ENCODE peak calls at places on chromosomes 6 and 20, in five cellular contexts. T is H1, X is transverse colon, W is tibial nerve, M is upper lobe of left lung. O is an unnamed sample. For H3K36me3, the result is how much of the 10 kb centered on the place peaks cover.

GRCh38 chr20:50655325-50655880 is 35.9 kb downstream of the RIPOR3 start:
- DNase-seq in X (peak), T (no peak), W (peak), M (no peak), O (no peak)

GRCh38 chr6:156943167-156943566 is 166.0 kb downstream of the ARID1B start:
- DNase-seq in M (no peak), W (no peak), X (no peak), T (no peak), O (no peak)

GRCh38 chr20:40997116-40997515 is 31.5 kb upstream of the TOP1 start:
- DNase-seq in W (no peak), X (no peak), T (peak), M (no peak), O (peak)

GRCh38 chr6:37021356-37022129 is 16.1 kb downstream of the FGD2 start:
- DNase-seq in M (no peak), T (no peak), W (no peak), X (peak), O (no peak)

GRCh38 chr20:2289475-2289874 is 6.3 kb upstream of the TGM3 start:
- DNase-seq in W (no peak), X (no peak), M (no peak), T (no peak), O (no peak)

GRCh38 chr6:125558907-125559306 is 190.5 kb upstream of the HEY2 start:
- DNase-seq in M (no peak), T (no peak), W (no peak), X (no peak), O (no peak)

GRCh38 chr20:38764563-38765355 is 16.5 kb downstream of the ACTR5 start:
- DNase-seq in X (no peak), W (no peak), M (no peak), T (no peak), O (no peak)

GRCh38 chr6:51025082-51025777 is 206.6 kb downstream of the TFAP2B start:
- DNase-seq in M (no peak), X (no peak), W (no peak), T (no peak), O (no peak)

GRCh38 chr6:54014440-54014839 is 96.8 kb upstream of the MLIP start:
- DNase-seq in X (no peak), T (no peak), M (no peak), W (no peak), O (no peak)

GRCh38 chr20:59829415-59830106 is 103.9 kb downstream of the SYCP2 start:
- DNase-seq in W (no peak), X (no peak), M (peak), T (peak), O (peak)

GRCh38 chr6:77373955-77374354 is 89.3 kb downstream of the HTR1B start:
- DNase-seq in X (no peak), T (no peak), M (no peak), W (no peak), O (no peak)

GRCh38 chr20:11032611-11033010 is 358.8 kb upstream of the JAG1 start:
- DNase-seq in M (no peak), T (no peak), X (no peak), W (no peak), O (no peak)

GRCh38 chr6:90194371-90194841 is 102.2 kb downstream of the BACH2 start:
- DNase-seq in W (no peak), T (no peak), M (no peak), X (no peak), O (no peak)

GRCh38 chr6:166635146-166635545 is 8.1 kb upstream of the RPS6KA2 start:
- DNase-seq in W (no peak), M (no peak), T (no peak), X (no peak), O (no peak)

GRCh38 chr6:146997062-146997461 is 207.2 kb upstream of the STXBP5 start:
- DNase-seq in X (no peak), T (no peak), M (no peak), W (no peak), O (no peak)

GRCh38 chr20:62179162-62179504 is 3.7 kb upstream of the MTG2 start:
- DNase-seq in X (no peak), T (no peak), W (no peak), M (no peak), O (no peak)

GRCh38 chr6:106626485-106626884 is 2.8 kb downstream of the RTN4IP1 start:
- DNase-seq in X (no peak), T (no peak), W (no peak), M (no peak), O (no peak)

GRCh38 chr6:14709066-14709670 is 536.7 kb upstream of the JARID2 start:
- DNase-seq in T (no peak), X (no peak), W (no peak), M (no peak), O (no peak)

GRCh38 chr6:105080279-105080678 is 99.5 kb downstream of the POPDC3 start:
- DNase-seq in T (no peak), M (no peak), X (no peak), W (no peak), O (no peak)

GRCh38 chr6:13813621-13814175 is 659 bp downstream of the MCUR1 start:
- DNase-seq in W (no peak), T (no peak), X (peak), M (peak), O (no peak)

GRCh38 chr6:104789770-104790190 is 69.9 kb downstream of the HACE1 start:
- DNase-seq in M (no peak), T (no peak), X (no peak), W (no peak), O (no peak)

GRCh38 chr6:105174512-105174911 is 5.3 kb downstream of the POPDC3 start:
- DNase-seq in T (no peak), X (no peak), M (no peak), W (no peak), O (no peak)

GRCh38 chr6:133896344-133896721 is 7.4 kb downstream of the TCF21 start:
- DNase-seq in T (no peak), M (no peak), W (no peak), X (no peak), O (no peak)

GRCh38 chr20:33158637-33159385 is 9.1 kb upstream of the BPIFA2 start:
- DNase-seq in X (no peak), M (no peak), T (no peak), W (no peak), O (no peak)

GRCh38 chr6:16450821-16451220 is 212.4 kb downstream of the GMPR start:
- DNase-seq in W (no peak), T (no peak), M (no peak), X (no peak), O (no peak)

GRCh38 chr6:30626484-30627366 is at the start of gene ATAT1:
- DNase-seq in W (peak), M (peak), T (peak), X (peak), O (peak)

GRCh38 chr20:63177134-63177784 is 38.7 kb downstream of the YTHDF1 start:
- DNase-seq in W (no peak), T (peak), X (no peak), M (no peak), O (no peak)

GRCh38 chr6:63267046-63267445 is 52.7 kb downstream of the LGSN start:
- DNase-seq in M (no peak), W (no peak), T (no peak), X (no peak), O (no peak)

GRCh38 chr6:128438311-128438916 is 82.0 kb downstream of the PTPRK start:
- DNase-seq in T (no peak), X (no peak), W (no peak), M (no peak), O (no peak)

GRCh38 chr6:166370489-166370888 is 12.3 kb downstream of the MPC1 start:
- DNase-seq in T (no peak), X (no peak), W (no peak), M (no peak), O (no peak)

GRCh38 chr20:44129996-44130718 is 56.8 kb downstream of the JPH2 start:
- DNase-seq in M (no peak), T (no peak), W (no peak), X (no peak), O (no peak)

GRCh38 chr6:1387632-1388031 is 1.7 kb upstream of the FOXF2 start:
- DNase-seq in X (no peak), T (no peak), M (no peak), W (no peak), O (no peak)

GRCh38 chr6:34930221-34930620 is 41.2 kb downstream of the ANKS1A start:
- DNase-seq in M (no peak), X (no peak), T (no peak), W (no peak), O (no peak)
- TF ChIP-seq EP300 in M (no peak), X (no peak), T (no peak), W (no peak), O (no peak)

DNA sequence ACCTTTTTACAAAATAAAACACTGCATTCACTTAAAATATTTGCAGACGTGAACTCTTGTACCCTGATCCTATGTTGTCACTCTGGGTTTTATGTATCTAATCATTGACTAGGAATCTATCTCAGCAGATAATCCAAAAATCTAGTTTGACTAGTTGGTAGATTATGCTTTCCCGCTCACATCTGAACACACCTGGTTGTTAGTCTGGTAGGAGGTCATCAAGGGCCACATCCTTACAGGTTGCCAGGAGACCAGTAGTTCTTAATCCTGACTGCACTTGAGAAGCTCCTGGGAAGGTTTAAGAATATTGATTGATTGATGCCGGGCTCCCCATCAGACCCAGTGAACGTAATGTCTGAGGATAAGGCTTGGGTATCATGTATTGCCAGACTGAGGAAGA is 104.4 kb downstream of the MTHFD1L start:
- DNase-seq in W (no peak), X (no peak), T (no peak), M (no peak), O (no peak)
- H3K36me3 ChIP-seq in W (under half), X (under half), T (under half), M (under half), O (under half)

DNA sequence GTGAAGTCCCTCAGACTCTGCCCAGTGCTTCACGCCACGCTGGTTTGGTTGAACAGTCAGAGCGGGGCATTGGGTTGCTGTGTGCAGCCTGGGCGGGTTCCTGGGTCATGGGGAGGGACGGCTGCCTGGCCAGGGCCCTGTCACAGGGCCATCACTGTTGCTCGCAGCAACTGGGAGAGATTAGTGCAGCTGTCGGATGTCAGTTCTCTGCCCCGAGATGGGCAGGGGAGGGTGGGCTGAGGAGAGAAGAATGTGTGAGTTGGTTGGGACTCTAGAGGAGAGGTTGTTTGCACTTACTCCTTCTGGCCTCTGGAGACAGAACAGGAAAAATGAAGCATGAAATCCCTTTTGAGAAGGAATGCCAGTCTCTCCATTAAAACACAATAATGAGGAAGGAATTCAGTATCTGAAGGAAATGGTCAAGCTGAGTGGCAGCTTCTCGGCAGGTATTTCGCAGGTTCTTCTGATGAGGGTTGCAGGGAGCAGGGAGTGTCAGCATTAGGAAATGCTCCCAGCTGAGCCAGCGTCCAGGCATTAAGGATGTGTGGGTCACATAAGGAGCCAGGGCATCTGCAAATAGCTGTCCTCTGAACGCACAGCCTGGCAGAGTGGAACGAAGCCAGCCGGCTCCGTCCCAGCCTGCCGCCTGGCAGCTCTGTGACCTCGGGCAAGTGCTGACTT is 95.9 kb downstream of the SSR1 start:
- DNase-seq in W (no peak), X (no peak), T (no peak), M (peak), O (no peak)
- TF ChIP-seq EP300 in W (no peak), X (no peak), T (no peak), M (no peak), O (no peak)

DNA sequence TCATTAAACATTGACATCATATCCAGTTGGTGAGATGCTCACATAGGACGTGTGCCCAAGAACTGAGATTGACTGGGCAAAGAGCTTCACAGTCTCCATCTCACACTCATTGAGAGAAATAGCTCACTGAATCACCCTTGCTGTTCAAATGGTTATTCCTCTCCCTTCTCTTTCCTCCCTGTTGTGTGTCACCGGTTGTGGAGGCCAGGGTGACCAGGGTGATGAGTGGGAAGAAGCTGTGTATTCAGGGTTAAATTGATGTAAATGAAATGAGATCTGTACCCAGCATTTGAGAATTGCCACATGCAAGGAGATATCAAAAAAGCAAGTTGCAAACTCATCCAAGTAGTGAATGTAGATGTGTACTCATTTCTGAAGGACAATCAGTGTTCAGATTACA is 36.6 kb upstream of the VAPB start:
- DNase-seq in M (no peak), T (no peak), W (no peak), X (no peak), O (no peak)
- H3K36me3 ChIP-seq in M (under half), T (under half), W (under half), X (under half), O (under half)

DNA sequence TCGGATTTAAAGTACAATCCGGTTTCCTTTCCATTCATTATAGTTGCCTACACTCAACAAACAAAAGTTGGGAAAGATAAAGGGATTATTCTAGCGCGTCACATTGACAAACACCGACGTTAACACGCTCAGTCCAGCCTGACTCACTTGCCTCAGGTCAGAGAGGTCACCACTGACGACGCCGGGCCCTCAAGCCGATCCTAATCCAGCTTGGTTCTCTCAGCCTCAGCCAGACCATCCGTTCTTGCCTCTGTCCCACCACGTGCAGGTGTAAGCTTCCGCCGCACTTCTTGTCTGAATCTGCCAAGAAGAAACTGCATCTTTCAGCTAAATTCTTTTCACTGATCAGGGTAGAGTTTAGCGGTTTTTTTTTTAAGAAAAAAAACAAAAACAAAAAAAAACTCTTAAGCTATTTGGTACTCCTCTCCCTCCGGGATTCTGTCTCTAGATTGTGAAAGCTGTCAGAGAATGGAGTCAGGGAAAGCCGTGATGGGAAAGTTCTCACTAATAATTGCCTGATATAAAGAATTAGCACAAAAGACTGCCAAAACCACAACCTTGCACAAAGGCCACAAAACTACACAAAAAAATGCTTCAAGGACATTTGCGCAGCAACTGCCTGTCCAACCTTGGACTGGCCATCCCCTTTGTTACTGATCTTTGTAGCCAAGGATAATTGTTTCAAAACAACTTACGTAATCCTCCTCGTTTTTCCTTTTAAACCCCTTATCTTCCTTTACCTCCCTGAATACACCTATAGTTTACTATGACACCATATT is 1.2 kb upstream of the PHF10 start:
- DNase-seq in W (no peak), M (peak), T (peak), X (peak), O (peak)
- TF ChIP-seq EP300 in W (no peak), M (no peak), T (no peak), X (no peak), O (no peak)

GRCh38 chr6:38136547-38136946 is 317.0 kb downstream of the ZFAND3 start:
- DNase-seq in T (no peak), X (no peak), W (no peak), M (no peak), O (no peak)

GRCh38 chr6:38137609-38138008 is 318.1 kb downstream of the ZFAND3 start:
- DNase-seq in T (no peak), X (no peak), W (no peak), M (no peak), O (no peak)

GRCh38 chr6:38141045-38141444 is 321.5 kb downstream of the ZFAND3 start:
- DNase-seq in M (no peak), W (no peak), X (no peak), T (no peak), O (no peak)

GRCh38 chr6:38141716-38142115 is 322.2 kb downstream of the ZFAND3 start:
- DNase-seq in T (no peak), W (no peak), X (no peak), M (no peak), O (no peak)

DNA sequence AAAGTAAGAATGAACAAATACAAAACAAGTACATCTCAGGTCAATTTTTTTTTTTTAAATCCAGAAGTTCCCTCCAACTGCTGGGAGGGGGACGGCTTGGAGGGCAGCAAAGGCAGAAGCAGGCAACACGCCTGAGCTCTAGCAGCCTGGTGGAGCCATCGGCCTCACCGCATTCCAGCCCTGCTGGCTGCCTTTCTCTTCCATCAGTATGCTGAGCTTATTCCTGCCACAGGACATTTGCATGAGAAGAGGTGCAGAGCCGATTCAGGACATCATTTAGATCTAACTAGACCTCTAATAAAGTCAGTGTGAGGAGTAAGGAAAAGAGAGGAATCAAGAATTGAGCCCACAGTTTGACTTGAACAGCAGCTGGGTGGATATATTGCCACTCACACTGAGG is 318.8 kb downstream of the ZFAND3 start:
- DNase-seq in T (no peak), W (no peak), X (no peak), M (no peak), O (no peak)
- H3K36me3 ChIP-seq in T (under half), W (under half), X (under half), M (under half), O (under half)

GRCh38 chr20:51749674-51750036 is 18.5 kb downstream of the ATP9A start:
- DNase-seq in X (no peak), T (no peak), W (no peak), M (no peak), O (no peak)

GRCh38 chr20:51747182-51747911 is 20.8 kb downstream of the ATP9A start:
- DNase-seq in M (no peak), W (no peak), X (peak), T (no peak), O (no peak)

GRCh38 chr20:51752343-51752951 is 15.7 kb downstream of the ATP9A start:
- DNase-seq in T (no peak), M (no peak), W (no peak), X (no peak), O (no peak)

GRCh38 chr20:51750770-51751388 is 17.3 kb downstream of the ATP9A start:
- DNase-seq in T (no peak), W (no peak), M (no peak), X (no peak), O (no peak)

GRCh38 chr20:51750037-51750769 is 18.0 kb downstream of the ATP9A start:
- DNase-seq in W (no peak), T (no peak), X (peak), M (peak), O (no peak)
- TF ChIP-seq EP300 in W (no peak), T (no peak), X (no peak), M (no peak), O (no peak)

GRCh38 chr6:111342913-111343312 is 140.1 kb downstream of the REV3L start:
- DNase-seq in X (no peak), W (no peak), M (no peak), T (no peak), O (no peak)
- H3K36me3 ChIP-seq in X (under half), W (under half), M (under half), T (under half), O (under half)

GRCh38 chr6:109787312-109787711 is 96.2 kb downstream of the FIG4 start:
- DNase-seq in T (no peak), M (no peak), W (no peak), X (no peak), O (no peak)
- TF ChIP-seq EP300 in T (no peak), M (no peak), W (no peak), X (no peak), O (no peak)